ENCODE peak calls at places on chromosomes 12 and 14, in six cellular contexts. One of them, this sample, is unnamed.

GRCh38 chr12:107759410-107759809 is 1.5 kb downstream of the PRDM4 start:
- DNase-seq in anterior cingulate cortex: no peak
- DNase-seq in ACHN: peak; percentile 92
- DNase-seq in T-helper 2 cell: no peak
- DNase-seq in CD4-positive, CD25-positive, alpha-beta regulatory T cell: no peak
- DNase-seq in H4: peak; percentile 86
- DNase-seq in this sample: no peak

GRCh38 chr14:102508774-102509743 is 517 bp downstream of the ANKRD9 start:
- DNase-seq in H4: no peak
- DNase-seq in ACHN: peak; percentile 37
- DNase-seq in T-helper 2 cell: peak; percentile 34
- DNase-seq in CD4-positive, CD25-positive, alpha-beta regulatory T cell: peak; percentile 50
- DNase-seq in anterior cingulate cortex: no peak
- DNase-seq in this sample: peak; percentile 22

GRCh38 chr14:100591453-100592371 is 4.5 kb upstream of the BEGAIN start:
- DNase-seq in anterior cingulate cortex: no peak
- DNase-seq in T-helper 2 cell: peak; percentile 2
- DNase-seq in ACHN: no peak
- DNase-seq in CD4-positive, CD25-positive, alpha-beta regulatory T cell: no peak
- DNase-seq in H4: no peak
- DNase-seq in this sample: no peak

GRCh38 chr12:129966086-129966640 is 62.3 kb upstream of the TMEM132D start:
- DNase-seq in anterior cingulate cortex: no peak
- DNase-seq in H4: no peak
- DNase-seq in ACHN: no peak
- DNase-seq in CD4-positive, CD25-positive, alpha-beta regulatory T cell: no peak
- DNase-seq in T-helper 2 cell: no peak
- DNase-seq in this sample: no peak

GRCh38 chr12:27969011-27969900 is 3.3 kb downstream of the PTHLH start:
- DNase-seq in ACHN: peak; percentile 84
- DNase-seq in anterior cingulate cortex: no peak
- DNase-seq in T-helper 2 cell: no peak
- DNase-seq in H4: no peak
- DNase-seq in CD4-positive, CD25-positive, alpha-beta regulatory T cell: no peak
- DNase-seq in this sample: no peak

GRCh38 chr14:77965919-77966435 is 166.1 kb downstream of the ADCK1 start:
- DNase-seq in CD4-positive, CD25-positive, alpha-beta regulatory T cell: no peak
- DNase-seq in anterior cingulate cortex: no peak
- DNase-seq in ACHN: peak; percentile 81
- DNase-seq in T-helper 2 cell: no peak
- DNase-seq in H4: peak; percentile 36
- DNase-seq in this sample: no peak

GRCh38 chr12:53523131-53523530 is 15.8 kb upstream of the NPFF start:
- DNase-seq in CD4-positive, CD25-positive, alpha-beta regulatory T cell: no peak
- DNase-seq in H4: no peak
- DNase-seq in ACHN: no peak
- DNase-seq in anterior cingulate cortex: no peak
- DNase-seq in T-helper 2 cell: no peak
- DNase-seq in this sample: no peak

GRCh38 chr12:120100630-120101029 is 15.9 kb downstream of the RAB35 start:
- DNase-seq in anterior cingulate cortex: peak; percentile 88
- DNase-seq in T-helper 2 cell: no peak
- DNase-seq in CD4-positive, CD25-positive, alpha-beta regulatory T cell: no peak
- DNase-seq in ACHN: no peak
- DNase-seq in H4: no peak
- DNase-seq in this sample: peak; percentile 35

GRCh38 chr14:95349241-95349640 is 29.5 kb upstream of the CLMN start:
- DNase-seq in T-helper 2 cell: no peak
- DNase-seq in H4: no peak
- DNase-seq in anterior cingulate cortex: no peak
- DNase-seq in CD4-positive, CD25-positive, alpha-beta regulatory T cell: no peak
- DNase-seq in ACHN: no peak
- DNase-seq in this sample: no peak

GRCh38 chr12:104057771-104058197 is 6.5 kb upstream of the HCFC2 start:
- DNase-seq in anterior cingulate cortex: no peak
- DNase-seq in T-helper 2 cell: no peak
- DNase-seq in H4: no peak
- DNase-seq in CD4-positive, CD25-positive, alpha-beta regulatory T cell: no peak
- DNase-seq in ACHN: peak; percentile 49
- DNase-seq in this sample: no peak

GRCh38 chr12:57846577-57847319 is at the start of gene CTDSP2:
- DNase-seq in T-helper 2 cell: peak; percentile 81
- DNase-seq in CD4-positive, CD25-positive, alpha-beta regulatory T cell: peak; percentile 77
- DNase-seq in H4: peak; percentile 94
- DNase-seq in ACHN: peak; percentile 100
- DNase-seq in anterior cingulate cortex: peak; percentile 99
- DNase-seq in this sample: peak; percentile 97

GRCh38 chr12:127235771-127236170 is 1031.2 kb upstream of the TMEM132C start:
- DNase-seq in ACHN: peak; percentile 30
- DNase-seq in anterior cingulate cortex: no peak
- DNase-seq in H4: no peak
- DNase-seq in CD4-positive, CD25-positive, alpha-beta regulatory T cell: no peak
- DNase-seq in T-helper 2 cell: no peak
- DNase-seq in this sample: no peak

GRCh38 chr14:71665157-71665556 is 267.1 kb upstream of the RGS6 start:
- DNase-seq in anterior cingulate cortex: no peak
- DNase-seq in ACHN: peak; percentile 40
- DNase-seq in CD4-positive, CD25-positive, alpha-beta regulatory T cell: no peak
- DNase-seq in T-helper 2 cell: no peak
- DNase-seq in H4: peak; percentile 34
- DNase-seq in this sample: no peak

GRCh38 chr12:23204933-23205778 is 580.2 kb downstream of the ETNK1 start:
- DNase-seq in T-helper 2 cell: no peak
- DNase-seq in CD4-positive, CD25-positive, alpha-beta regulatory T cell: peak; percentile 29
- DNase-seq in H4: peak; percentile 68
- DNase-seq in ACHN: peak; percentile 68
- DNase-seq in anterior cingulate cortex: no peak
- DNase-seq in this sample: no peak

GRCh38 chr12:110677206-110677911 is 11.6 kb downstream of the HVCN1 start:
- DNase-seq in anterior cingulate cortex: no peak
- DNase-seq in ACHN: no peak
- DNase-seq in CD4-positive, CD25-positive, alpha-beta regulatory T cell: no peak
- DNase-seq in T-helper 2 cell: no peak
- DNase-seq in H4: no peak
- DNase-seq in this sample: no peak

GRCh38 chr12:122371475-122372045 is 50.9 kb downstream of the CLIP1 start:
- DNase-seq in ACHN: no peak
- DNase-seq in T-helper 2 cell: no peak
- DNase-seq in anterior cingulate cortex: no peak
- DNase-seq in H4: no peak
- DNase-seq in CD4-positive, CD25-positive, alpha-beta regulatory T cell: no peak
- DNase-seq in this sample: no peak

GRCh38 chr14:39069923-39070322 is 33.1 kb downstream of the SEC23A start:
- DNase-seq in H4: no peak
- DNase-seq in ACHN: no peak
- DNase-seq in T-helper 2 cell: no peak
- DNase-seq in CD4-positive, CD25-positive, alpha-beta regulatory T cell: no peak
- DNase-seq in anterior cingulate cortex: no peak
- DNase-seq in this sample: no peak

GRCh38 chr14:99257122-99257672 is 14.8 kb downstream of the BCL11B start:
- DNase-seq in CD4-positive, CD25-positive, alpha-beta regulatory T cell: peak; percentile 2
- DNase-seq in H4: no peak
- DNase-seq in ACHN: no peak
- DNase-seq in anterior cingulate cortex: no peak
- DNase-seq in T-helper 2 cell: no peak
- DNase-seq in this sample: no peak

GRCh38 chr14:71141701-71142374 is 234.6 kb downstream of the PCNX1 start:
- DNase-seq in T-helper 2 cell: no peak
- DNase-seq in anterior cingulate cortex: no peak
- DNase-seq in H4: peak; percentile 33
- DNase-seq in CD4-positive, CD25-positive, alpha-beta regulatory T cell: no peak
- DNase-seq in ACHN: no peak
- DNase-seq in this sample: no peak

GRCh38 chr14:70832536-70833305 is 23.4 kb upstream of the MAP3K9 start:
- DNase-seq in ACHN: no peak
- DNase-seq in T-helper 2 cell: no peak
- DNase-seq in H4: no peak
- DNase-seq in anterior cingulate cortex: peak; percentile 6
- DNase-seq in CD4-positive, CD25-positive, alpha-beta regulatory T cell: no peak
- DNase-seq in this sample: no peak

GRCh38 chr14:53338192-53338591 is 185.1 kb upstream of the DDHD1 start:
- DNase-seq in ACHN: no peak
- DNase-seq in H4: peak; percentile 47
- DNase-seq in anterior cingulate cortex: no peak
- DNase-seq in CD4-positive, CD25-positive, alpha-beta regulatory T cell: no peak
- DNase-seq in T-helper 2 cell: no peak
- DNase-seq in this sample: no peak

GRCh38 chr14:68523994-68524725 is 268.7 kb downstream of the ZFP36L1 start:
- DNase-seq in CD4-positive, CD25-positive, alpha-beta regulatory T cell: no peak
- DNase-seq in ACHN: no peak
- DNase-seq in H4: no peak
- DNase-seq in anterior cingulate cortex: no peak
- DNase-seq in T-helper 2 cell: no peak
- DNase-seq in this sample: no peak

GRCh38 chr14:56885795-56886194 is 75.5 kb upstream of the OTX2 start:
- DNase-seq in H4: no peak
- DNase-seq in T-helper 2 cell: no peak
- DNase-seq in ACHN: no peak
- DNase-seq in CD4-positive, CD25-positive, alpha-beta regulatory T cell: no peak
- DNase-seq in anterior cingulate cortex: no peak
- DNase-seq in this sample: no peak

GRCh38 chr12:87586158-87586557 is 443.0 kb downstream of the C12orf50 start:
- DNase-seq in H4: no peak
- DNase-seq in T-helper 2 cell: no peak
- DNase-seq in CD4-positive, CD25-positive, alpha-beta regulatory T cell: no peak
- DNase-seq in anterior cingulate cortex: no peak
- DNase-seq in ACHN: no peak
- DNase-seq in this sample: no peak

GRCh38 chr14:75829316-75829715 is 152.5 kb downstream of the TGFB3 start:
- DNase-seq in ACHN: no peak
- DNase-seq in anterior cingulate cortex: no peak
- DNase-seq in CD4-positive, CD25-positive, alpha-beta regulatory T cell: no peak
- DNase-seq in H4: no peak
- DNase-seq in T-helper 2 cell: no peak
- DNase-seq in this sample: no peak

GRCh38 chr12:132410296-132410625 is 79.7 kb upstream of the FBRSL1 start:
- DNase-seq in ACHN: no peak
- DNase-seq in T-helper 2 cell: no peak
- DNase-seq in H4: no peak
- DNase-seq in CD4-positive, CD25-positive, alpha-beta regulatory T cell: no peak
- DNase-seq in anterior cingulate cortex: no peak
- DNase-seq in this sample: no peak

GRCh38 chr14:92510972-92511371 is 2.6 kb upstream of the RIN3 start:
- DNase-seq in anterior cingulate cortex: no peak
- DNase-seq in CD4-positive, CD25-positive, alpha-beta regulatory T cell: no peak
- DNase-seq in T-helper 2 cell: no peak
- DNase-seq in H4: no peak
- DNase-seq in ACHN: no peak
- DNase-seq in this sample: no peak

GRCh38 chr14:93729993-93730392 is 58.3 kb downstream of the PRIMA1 start:
- DNase-seq in anterior cingulate cortex: peak; percentile 55
- DNase-seq in ACHN: no peak
- DNase-seq in T-helper 2 cell: no peak
- DNase-seq in CD4-positive, CD25-positive, alpha-beta regulatory T cell: no peak
- DNase-seq in H4: peak; percentile 43
- DNase-seq in this sample: no peak

GRCh38 chr14:77302926-77303325 is 17.8 kb downstream of the POMT2 start:
- DNase-seq in CD4-positive, CD25-positive, alpha-beta regulatory T cell: no peak
- DNase-seq in anterior cingulate cortex: no peak
- DNase-seq in H4: peak; percentile 67
- DNase-seq in ACHN: peak; percentile 54
- DNase-seq in T-helper 2 cell: no peak
- DNase-seq in this sample: no peak

GRCh38 chr12:108029081-108029790 is 99.9 kb upstream of the WSCD2 start:
- DNase-seq in T-helper 2 cell: no peak
- DNase-seq in ACHN: no peak
- DNase-seq in anterior cingulate cortex: no peak
- DNase-seq in CD4-positive, CD25-positive, alpha-beta regulatory T cell: no peak
- DNase-seq in H4: no peak
- DNase-seq in this sample: no peak

GRCh38 chr12:65522956-65523857 is 244.7 kb downstream of the MSRB3 start:
- DNase-seq in ACHN: no peak
- DNase-seq in anterior cingulate cortex: no peak
- DNase-seq in T-helper 2 cell: no peak
- DNase-seq in H4: no peak
- DNase-seq in CD4-positive, CD25-positive, alpha-beta regulatory T cell: no peak
- DNase-seq in this sample: no peak

This sample was measured in caudate nucleus.